ENCODE peak calls at places on chromosomes 16 and 17, in ten cellular contexts. M, R, E, A, K, W, F, V, X and D are unnamed samples.
A peak's percentile ranks its signal among the peaks of the same experiment; 100 is the strongest.

GRCh38 chr17:80260791-80261158 is at the start of gene RNF213:
- DNase-seq in M (peak; percentile 83), R (no peak), E (peak; percentile 56), A (peak; percentile 88), K (peak; percentile 66), W (peak; percentile 56), F (peak; percentile 68), V (peak; percentile 40), X (peak; percentile 57), D (no peak)

GRCh38 chr17:4998666-4999428 is 1.1 kb downstream of the KIF1C start:
- DNase-seq in M (peak; percentile 44), R (no peak), E (no peak), A (peak; percentile 34), K (peak; percentile 38), W (peak; percentile 40), F (peak; percentile 87), V (peak; percentile 9), X (peak; percentile 46), D (no peak)

GRCh38 chr16:31073823-31074072 is 292 bp downstream of the ZNF668 start:
- DNase-seq in M (no peak), R (peak; percentile 84), E (no peak), A (no peak), K (no peak), W (no peak), F (no peak), V (no peak), X (no peak), D (no peak)

GRCh38 chr16:67678354-67679023 is 11.9 kb downstream of the C16orf86 start:
- DNase-seq in M (no peak), R (no peak), E (no peak), A (no peak), K (no peak), W (no peak), F (no peak), V (no peak), X (no peak), D (no peak)

GRCh38 chr16:4362476-4363250 is 9.0 kb upstream of the VASN start:
- DNase-seq in M (no peak), R (no peak), E (no peak), A (peak; percentile 16), K (no peak), W (no peak), F (no peak), V (no peak), X (no peak), D (no peak)

GRCh38 chr17:46958192-46958591 is 20.9 kb downstream of the RPRML start:
- DNase-seq in M (no peak), R (no peak), E (no peak), A (no peak), K (no peak), W (no peak), F (no peak), V (no peak), X (no peak), D (no peak)

GRCh38 chr17:48997103-48997826 is at the start of gene IGF2BP1:
- DNase-seq in M (peak; percentile 88), R (no peak), E (no peak), A (peak; percentile 70), K (peak; percentile 80), W (no peak), F (no peak), V (peak; percentile 88), X (peak; percentile 34), D (peak; percentile 61)

GRCh38 chr17:19791918-19792317 is 43.8 kb upstream of the ALDH3A1 start:
- DNase-seq in M (no peak), R (no peak), E (no peak), A (no peak), K (no peak), W (no peak), F (no peak), V (no peak), X (no peak), D (no peak)

GRCh38 chr16:30551781-30552180 is 6.4 kb downstream of the ZNF764 start:
- DNase-seq in M (no peak), R (no peak), E (no peak), A (no peak), K (no peak), W (no peak), F (peak; percentile 38), V (no peak), X (no peak), D (no peak)

GRCh38 chr17:83079766-83080616 is 582 bp downstream of the METRNL start:
- DNase-seq in M (peak; percentile 42), R (no peak), E (no peak), A (peak; percentile 41), K (peak; percentile 67), W (peak; percentile 38), F (no peak), V (no peak), X (no peak), D (no peak)

GRCh38 chr16:10617662-10618420 is 37.4 kb upstream of the EMP2 start:
- DNase-seq in M (no peak), R (no peak), E (no peak), A (no peak), K (peak; percentile 10), W (no peak), F (no peak), V (no peak), X (no peak), D (no peak)

GRCh38 chr16:10616744-10617640 is 36.6 kb upstream of the EMP2 start:
- DNase-seq in M (no peak), R (no peak), E (peak; percentile 84), A (no peak), K (peak; percentile 72), W (no peak), F (peak; percentile 74), V (no peak), X (peak; percentile 94), D (peak; percentile 1)

GRCh38 chr16:10620120-10620519 is 39.7 kb upstream of the EMP2 start:
- DNase-seq in M (no peak), R (no peak), E (no peak), A (no peak), K (no peak), W (no peak), F (no peak), V (no peak), X (no peak), D (no peak)

GRCh38 chr16:10619271-10619849 is 39.0 kb upstream of the EMP2 start:
- DNase-seq in M (no peak), R (no peak), E (peak; percentile 59), A (no peak), K (peak; percentile 31), W (peak; percentile 21), F (peak; percentile 86), V (no peak), X (peak; percentile 50), D (no peak)

GRCh38 chr16:10618710-10619209 is 38.4 kb upstream of the EMP2 start:
- DNase-seq in M (no peak), R (no peak), E (no peak), A (no peak), K (no peak), W (no peak), F (no peak), V (no peak), X (no peak), D (no peak)
- H3K27ac ChIP-seq in M (no peak overlapping the region), R (no peak overlapping the region), E (peak overlapping the region; percentile 53), A (no peak overlapping the region), K (no peak overlapping the region), W (no peak overlapping the region), F (no peak overlapping the region), V (no peak overlapping the region), X (no peak overlapping the region), D (no peak overlapping the region)

GRCh38 chr16:50584033-50584722 is 36.0 kb downstream of the NKD1 start:
- DNase-seq in M (no peak), R (no peak), E (no peak), A (no peak), K (no peak), W (no peak), F (no peak), V (no peak), X (no peak), D (no peak)
- H3K27ac ChIP-seq in M (no peak overlapping the region), R (no peak overlapping the region), E (peak overlapping the region; percentile 23), A (no peak overlapping the region), K (no peak overlapping the region), W (no peak overlapping the region), F (no peak overlapping the region), V (no peak overlapping the region), X (no peak overlapping the region), D (no peak overlapping the region)

GRCh38 chr16:28121527-28121926 is 58.0 kb upstream of the GSG1L start:
- DNase-seq in M (no peak), R (no peak), E (no peak), A (no peak), K (no peak), W (no peak), F (no peak), V (no peak), X (no peak), D (no peak)
- H3K27ac ChIP-seq in M (no peak overlapping the region), R (no peak overlapping the region), E (no peak overlapping the region), A (no peak overlapping the region), K (no peak overlapping the region), W (no peak overlapping the region), F (no peak overlapping the region), V (no peak overlapping the region), X (no peak overlapping the region), D (no peak overlapping the region)

GRCh38 chr16:66548868-66549267 is 1.1 kb downstream of the TK2 start:
- DNase-seq in M (no peak), R (no peak), E (no peak), A (no peak), K (no peak), W (no peak), F (no peak), V (no peak), X (no peak), D (no peak)

GRCh38 chr16:66548068-66548467 is 1.9 kb downstream of the TK2 start:
- DNase-seq in M (no peak), R (no peak), E (no peak), A (no peak), K (no peak), W (no peak), F (no peak), V (no peak), X (no peak), D (no peak)

GRCh38 chr16:66547101-66547989 is 2.6 kb downstream of the TK2 start:
- DNase-seq in M (no peak), R (no peak), E (no peak), A (no peak), K (no peak), W (no peak), F (no peak), V (no peak), X (no peak), D (no peak)

GRCh38 chr16:66551362-66551761 is 1.0 kb upstream of the CKLF start:
- DNase-seq in M (peak; percentile 59), R (no peak), E (no peak), A (peak; percentile 82), K (peak; percentile 70), W (no peak), F (peak; percentile 43), V (peak; percentile 41), X (no peak), D (no peak)

GRCh38 chr16:66549284-66550131 is at the start of gene TK2:
- DNase-seq in M (peak; percentile 65), R (no peak), E (peak; percentile 79), A (peak; percentile 43), K (peak; percentile 91), W (peak; percentile 72), F (no peak), V (peak; percentile 69), X (peak; percentile 52), D (peak; percentile 62)
- H3K27ac ChIP-seq in M (peak within 1 kb of the TSS; percentile 98), R (peak within 1 kb of the TSS; percentile 96), E (peak within 1 kb of the TSS; percentile 99), A (no peak within 1 kb of the TSS), K (peak within 1 kb of the TSS; percentile 74), W (peak within 1 kb of the TSS; percentile 96), F (peak within 1 kb of the TSS; percentile 93), V (peak within 1 kb of the TSS; percentile 90), X (no peak within 1 kb of the TSS), D (peak within 1 kb of the TSS; percentile 84)